ENCODE peak calls at places on chromosome 20, in eight cellular contexts. One of them, this sample, is unnamed.
A peak's percentile ranks its signal among the peaks of the same experiment; 100 is the strongest.

GRCh38 chr20:2984956-2985661 is 58.3 kb upstream of the GNRH2 start:
- DNase-seq in mesendoderm: no peak
- DNase-seq in body of pancreas: no peak
- DNase-seq in psoas muscle: no peak
- DNase-seq in pancreas: no peak
- DNase-seq in right cardiac atrium: no peak
- DNase-seq in heart left ventricle: no peak
- DNase-seq in GM23338: no peak
- DNase-seq in this sample: no peak

GRCh38 chr20:63508072-63508768 is 9.3 kb upstream of the EEF1A2 start:
- DNase-seq in GM23338: no peak
- DNase-seq in pancreas: peak; percentile 21
- DNase-seq in heart left ventricle: peak; percentile 12
- DNase-seq in mesendoderm: no peak
- DNase-seq in body of pancreas: no peak
- DNase-seq in psoas muscle: no peak
- DNase-seq in right cardiac atrium: peak; percentile 37
- DNase-seq in this sample: no peak

GRCh38 chr20:48821261-48821910 is 6.4 kb downstream of the PREX1 start:
- DNase-seq in psoas muscle: no peak
- DNase-seq in GM23338: no peak
- DNase-seq in pancreas: no peak
- DNase-seq in mesendoderm: no peak
- DNase-seq in right cardiac atrium: no peak
- DNase-seq in body of pancreas: no peak
- DNase-seq in heart left ventricle: no peak
- DNase-seq in this sample: no peak

GRCh38 chr20:4073852-4074741 is 58.7 kb upstream of the RNF24 start:
- DNase-seq in heart left ventricle: no peak
- DNase-seq in GM23338: peak; percentile 47
- DNase-seq in psoas muscle: no peak
- DNase-seq in right cardiac atrium: no peak
- DNase-seq in pancreas: no peak
- DNase-seq in mesendoderm: no peak
- DNase-seq in body of pancreas: no peak
- DNase-seq in this sample: no peak

GRCh38 chr20:47606414-47607207 is 104.9 kb downstream of the NCOA3 start:
- DNase-seq in pancreas: no peak
- DNase-seq in right cardiac atrium: no peak
- DNase-seq in heart left ventricle: no peak
- DNase-seq in mesendoderm: no peak
- DNase-seq in GM23338: no peak
- DNase-seq in body of pancreas: no peak
- DNase-seq in psoas muscle: no peak
- DNase-seq in this sample: no peak

GRCh38 chr20:21322921-21323321 is 19.8 kb downstream of the XRN2 start:
- DNase-seq in GM23338: no peak
- DNase-seq in body of pancreas: no peak
- DNase-seq in mesendoderm: peak; percentile 23
- DNase-seq in psoas muscle: no peak
- DNase-seq in pancreas: no peak
- DNase-seq in right cardiac atrium: no peak
- DNase-seq in heart left ventricle: no peak
- DNase-seq in this sample: no peak

GRCh38 chr20:56069016-56069415 is 63.7 kb upstream of the CBLN4 start:
- DNase-seq in mesendoderm: no peak
- DNase-seq in GM23338: no peak
- DNase-seq in heart left ventricle: no peak
- DNase-seq in pancreas: no peak
- DNase-seq in psoas muscle: no peak
- DNase-seq in body of pancreas: no peak
- DNase-seq in right cardiac atrium: no peak
- DNase-seq in this sample: no peak

GRCh38 chr20:37198962-37199660 is 19.8 kb upstream of the MROH8 start:
- DNase-seq in heart left ventricle: no peak
- DNase-seq in psoas muscle: peak; percentile 33
- DNase-seq in mesendoderm: no peak
- DNase-seq in right cardiac atrium: no peak
- DNase-seq in GM23338: no peak
- DNase-seq in body of pancreas: no peak
- DNase-seq in pancreas: no peak
- DNase-seq in this sample: no peak

GRCh38 chr20:15705975-15706374 is 867.3 kb downstream of the KIF16B start:
- DNase-seq in heart left ventricle: no peak
- DNase-seq in pancreas: no peak
- DNase-seq in right cardiac atrium: no peak
- DNase-seq in psoas muscle: no peak
- DNase-seq in GM23338: no peak
- DNase-seq in body of pancreas: no peak
- DNase-seq in mesendoderm: no peak
- DNase-seq in this sample: no peak

GRCh38 chr20:8154636-8155035 is 22.6 kb downstream of the PLCB1 start:
- DNase-seq in pancreas: no peak
- DNase-seq in heart left ventricle: no peak
- DNase-seq in right cardiac atrium: no peak
- DNase-seq in mesendoderm: no peak
- DNase-seq in GM23338: no peak
- DNase-seq in psoas muscle: no peak
- DNase-seq in body of pancreas: no peak
- DNase-seq in this sample: no peak

GRCh38 chr20:57350086-57350710 is 857 bp upstream of the RAE1 start:
- DNase-seq in body of pancreas: no peak
- DNase-seq in right cardiac atrium: no peak
- DNase-seq in GM23338: no peak
- DNase-seq in heart left ventricle: peak; percentile 27
- DNase-seq in mesendoderm: no peak
- DNase-seq in pancreas: peak; percentile 55
- DNase-seq in psoas muscle: no peak
- DNase-seq in this sample: no peak

GRCh38 chr20:58228484-58229197 is at the start of gene ANKRD60:
- DNase-seq in right cardiac atrium: peak; percentile 72
- DNase-seq in GM23338: peak; percentile 83
- DNase-seq in pancreas: peak; percentile 58
- DNase-seq in heart left ventricle: no peak
- DNase-seq in psoas muscle: no peak
- DNase-seq in mesendoderm: peak; percentile 74
- DNase-seq in body of pancreas: no peak
- DNase-seq in this sample: no peak

GRCh38 chr20:48845721-48846306 is 18.0 kb upstream of the PREX1 start:
- DNase-seq in heart left ventricle: no peak
- DNase-seq in body of pancreas: no peak
- DNase-seq in right cardiac atrium: no peak
- DNase-seq in mesendoderm: no peak
- DNase-seq in pancreas: no peak
- DNase-seq in psoas muscle: no peak
- DNase-seq in GM23338: no peak
- DNase-seq in this sample: no peak

GRCh38 chr20:58073945-58074920 is 154.2 kb downstream of the ANKRD60 start:
- DNase-seq in body of pancreas: peak; percentile 19
- DNase-seq in mesendoderm: peak; percentile 23
- DNase-seq in heart left ventricle: no peak
- DNase-seq in right cardiac atrium: no peak
- DNase-seq in psoas muscle: peak; percentile 50
- DNase-seq in pancreas: no peak
- DNase-seq in GM23338: no peak
- DNase-seq in this sample: no peak

GRCh38 chr20:16761305-16761829 is 13.2 kb downstream of the OTOR start:
- DNase-seq in GM23338: peak; percentile 85
- DNase-seq in mesendoderm: peak; percentile 86
- DNase-seq in body of pancreas: peak; percentile 60
- DNase-seq in pancreas: no peak
- DNase-seq in psoas muscle: no peak
- DNase-seq in heart left ventricle: peak; percentile 26
- DNase-seq in right cardiac atrium: no peak
- DNase-seq in this sample: no peak

GRCh38 chr20:57401565-57401918 is 10.3 kb downstream of the RBM38 start:
- DNase-seq in right cardiac atrium: peak; percentile 30
- DNase-seq in psoas muscle: no peak
- DNase-seq in mesendoderm: no peak
- DNase-seq in body of pancreas: no peak
- DNase-seq in GM23338: no peak
- DNase-seq in pancreas: no peak
- DNase-seq in heart left ventricle: peak; percentile 8
- DNase-seq in this sample: no peak

GRCh38 chr20:5430670-5431069 is 113.9 kb upstream of the PROKR2 start:
- DNase-seq in GM23338: peak; percentile 37
- DNase-seq in heart left ventricle: no peak
- DNase-seq in body of pancreas: no peak
- DNase-seq in pancreas: no peak
- DNase-seq in mesendoderm: peak; percentile 17
- DNase-seq in psoas muscle: no peak
- DNase-seq in right cardiac atrium: no peak
- DNase-seq in this sample: no peak

GRCh38 chr20:17863577-17864292 is 104.9 kb downstream of the SNX5 start:
- DNase-seq in body of pancreas: peak; percentile 96
- DNase-seq in GM23338: no peak
- DNase-seq in mesendoderm: no peak
- DNase-seq in psoas muscle: no peak
- DNase-seq in pancreas: peak; percentile 89
- DNase-seq in heart left ventricle: peak; percentile 72
- DNase-seq in right cardiac atrium: peak; percentile 82
- DNase-seq in this sample: no peak

GRCh38 chr20:38150595-38151170 is 14.4 kb downstream of the TGM2 start:
- DNase-seq in heart left ventricle: no peak
- DNase-seq in GM23338: no peak
- DNase-seq in mesendoderm: no peak
- DNase-seq in psoas muscle: no peak
- DNase-seq in right cardiac atrium: peak; percentile 30
- DNase-seq in pancreas: peak; percentile 27
- DNase-seq in body of pancreas: no peak
- DNase-seq in this sample: peak; percentile 15

GRCh38 chr20:56805966-56806365 is 176.9 kb downstream of the TFAP2C start:
- DNase-seq in GM23338: no peak
- DNase-seq in mesendoderm: no peak
- DNase-seq in psoas muscle: no peak
- DNase-seq in right cardiac atrium: no peak
- DNase-seq in pancreas: no peak
- DNase-seq in heart left ventricle: no peak
- DNase-seq in body of pancreas: no peak
- DNase-seq in this sample: no peak

DNA sequence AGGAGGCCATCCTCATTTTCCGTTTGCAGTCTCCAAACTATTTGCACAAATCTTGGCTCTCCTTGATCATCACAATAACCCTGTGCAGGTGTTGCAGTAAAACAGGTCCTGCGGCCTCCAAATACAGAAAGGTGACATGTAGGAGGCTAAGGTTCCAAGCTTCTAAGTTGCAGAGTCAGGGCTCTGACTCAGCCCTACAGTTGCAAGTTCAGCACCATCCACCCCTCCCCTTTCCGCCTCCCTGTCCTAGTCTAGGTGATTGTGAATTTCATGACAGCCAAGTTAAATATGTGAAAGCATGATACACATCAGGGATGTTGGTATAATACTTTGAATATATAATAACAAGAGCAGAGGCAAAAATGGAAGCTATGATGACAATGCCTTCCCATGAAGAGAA is 317.3 kb upstream of the CDH4 start:
- DNase-seq in body of pancreas: no peak
- DNase-seq in pancreas: no peak
- DNase-seq in psoas muscle: no peak
- DNase-seq in heart left ventricle: no peak
- DNase-seq in right cardiac atrium: no peak
- DNase-seq in GM23338: no peak
- DNase-seq in mesendoderm: no peak
- DNase-seq in this sample: no peak
- H3K4me1 ChIP-seq in body of pancreas: no peaks in the 10 kb centered on the region
- H3K4me1 ChIP-seq in pancreas: no peaks in the 10 kb centered on the region
- H3K4me1 ChIP-seq in psoas muscle: no peaks in the 10 kb centered on the region
- H3K4me1 ChIP-seq in heart left ventricle: no peaks in the 10 kb centered on the region
- H3K4me1 ChIP-seq in right cardiac atrium: no peaks in the 10 kb centered on the region
- H3K4me1 ChIP-seq in GM23338: no peaks in the 10 kb centered on the region
- H3K4me1 ChIP-seq in mesendoderm: no peaks in the 10 kb centered on the region
- H3K4me1 ChIP-seq in this sample: no peaks in the 10 kb centered on the region

GRCh38 chr20:32960849-32961731 is 43.1 kb downstream of the SUN5 start:
- DNase-seq in body of pancreas: no peak
- DNase-seq in pancreas: peak; percentile 44
- DNase-seq in GM23338: no peak
- DNase-seq in right cardiac atrium: no peak
- DNase-seq in mesendoderm: no peak
- DNase-seq in heart left ventricle: no peak
- DNase-seq in psoas muscle: no peak
- DNase-seq in this sample: no peak
- H3K4me1 ChIP-seq in body of pancreas: no peaks in the 10 kb centered on the region
- H3K4me1 ChIP-seq in pancreas: no peaks in the 10 kb centered on the region
- H3K4me1 ChIP-seq in GM23338: no peaks in the 10 kb centered on the region
- H3K4me1 ChIP-seq in right cardiac atrium: no peaks in the 10 kb centered on the region
- H3K4me1 ChIP-seq in mesendoderm: no peaks in the 10 kb centered on the region
- H3K4me1 ChIP-seq in heart left ventricle: no peaks in the 10 kb centered on the region
- H3K4me1 ChIP-seq in psoas muscle: no peaks in the 10 kb centered on the region
- H3K4me1 ChIP-seq in this sample: no peaks in the 10 kb centered on the region

DNA sequence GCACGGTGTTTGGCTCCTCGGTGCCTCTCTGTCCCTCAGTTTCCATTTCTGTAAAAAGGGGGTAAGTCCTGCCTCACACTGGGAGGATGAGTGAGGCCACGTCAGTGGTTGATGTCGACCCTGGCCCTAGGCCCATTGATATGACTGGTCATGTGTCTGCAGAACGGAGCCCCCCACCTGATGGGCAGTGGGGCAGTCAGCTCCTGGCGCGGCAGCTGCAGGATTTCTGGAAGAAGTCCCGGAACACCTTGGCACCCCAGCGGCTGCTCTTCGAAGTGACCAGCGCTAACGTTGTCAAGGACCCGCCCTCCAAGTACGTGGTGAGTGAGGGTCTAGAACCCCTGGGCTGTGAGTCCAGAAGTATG is 1.2 kb downstream of the SNX21 start:
- DNase-seq in mesendoderm: no peak
- DNase-seq in body of pancreas: no peak
- DNase-seq in psoas muscle: no peak
- DNase-seq in GM23338: no peak
- DNase-seq in heart left ventricle: peak; percentile 40
- DNase-seq in pancreas: peak; percentile 61
- DNase-seq in right cardiac atrium: peak; percentile 72
- DNase-seq in this sample: no peak
- H3K4me1 ChIP-seq in mesendoderm: no peaks in the 10 kb centered on the region
- H3K4me1 ChIP-seq in body of pancreas: peaks cover 24% of the 10 kb centered on the region
- H3K4me1 ChIP-seq in psoas muscle: peaks cover 48% of the 10 kb centered on the region
- H3K4me1 ChIP-seq in GM23338: peaks cover 20% of the 10 kb centered on the region
- H3K4me1 ChIP-seq in heart left ventricle: peaks cover 15% of the 10 kb centered on the region
- H3K4me1 ChIP-seq in pancreas: no peaks in the 10 kb centered on the region
- H3K4me1 ChIP-seq in right cardiac atrium: peaks cover 4% of the 10 kb centered on the region
- H3K4me1 ChIP-seq in this sample: peaks cover 46% of the 10 kb centered on the region

DNA sequence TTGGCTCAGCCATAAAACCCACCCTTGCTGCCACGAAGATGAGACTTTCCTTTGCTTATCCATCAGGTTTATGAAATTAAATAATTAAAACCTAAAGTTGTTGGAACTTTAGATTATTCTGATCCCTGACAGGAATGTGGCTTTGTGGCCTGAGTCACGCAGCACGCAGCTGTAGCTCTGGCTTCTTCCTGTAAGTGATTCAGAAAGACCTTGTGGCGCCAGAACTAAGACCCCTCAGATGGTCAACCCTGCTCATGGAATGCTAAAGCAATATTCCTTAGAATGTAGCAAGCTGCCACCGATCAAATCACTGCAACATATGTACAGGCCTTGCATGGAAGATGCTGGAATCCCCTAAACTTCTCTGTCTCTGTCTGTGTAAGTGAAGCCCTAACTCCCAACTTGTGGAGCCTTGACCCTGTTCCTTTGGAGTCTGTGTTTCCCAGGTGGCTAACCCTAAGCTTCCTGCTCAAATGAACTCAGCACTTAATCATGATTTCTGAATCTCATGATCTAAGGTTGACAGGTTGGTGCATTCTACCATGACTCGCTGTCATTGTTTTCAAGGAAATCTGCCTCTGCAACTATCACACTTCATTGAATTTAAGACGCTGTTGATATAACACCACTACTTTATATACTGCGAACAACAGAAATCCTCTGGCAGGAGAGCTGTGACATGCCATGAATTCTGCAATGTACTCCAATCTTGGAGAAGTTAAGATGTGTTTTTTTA is 111.2 kb upstream of the CST7 start:
- DNase-seq in right cardiac atrium: no peak
- DNase-seq in psoas muscle: no peak
- DNase-seq in GM23338: no peak
- DNase-seq in body of pancreas: no peak
- DNase-seq in heart left ventricle: no peak
- DNase-seq in mesendoderm: no peak
- DNase-seq in pancreas: no peak
- DNase-seq in this sample: no peak
- H3K4me1 ChIP-seq in right cardiac atrium: no peaks in the 10 kb centered on the region
- H3K4me1 ChIP-seq in psoas muscle: no peaks in the 10 kb centered on the region
- H3K4me1 ChIP-seq in GM23338: no peaks in the 10 kb centered on the region
- H3K4me1 ChIP-seq in body of pancreas: no peaks in the 10 kb centered on the region
- H3K4me1 ChIP-seq in heart left ventricle: no peaks in the 10 kb centered on the region
- H3K4me1 ChIP-seq in mesendoderm: no peaks in the 10 kb centered on the region
- H3K4me1 ChIP-seq in pancreas: no peaks in the 10 kb centered on the region
- H3K4me1 ChIP-seq in this sample: no peaks in the 10 kb centered on the region